ENCODE peak calls at places on chromosomes 16 and 17, in six cellular contexts. B is fibroblast of the aortic adventitia, E is AG09309, G is astrocyte, D is heart left ventricle, V is heart right ventricle. H is an unnamed sample.

GRCh38 chr17:14840616-14841231 is 424.4 kb downstream of the PMP22 start:
- DNase-seq in D (no peak), B (peak; percentile 36), E (peak; percentile 8), V (no peak), G (no peak), H (peak; percentile 47)

GRCh38 chr17:27332052-27332403 is 38.1 kb downstream of the WSB1 start:
- DNase-seq in V (no peak), E (no peak), G (no peak), D (no peak), B (no peak), H (no peak)

GRCh38 chr17:47975189-47975814 is 4.4 kb downstream of the CDK5RAP3 start:
- DNase-seq in D (no peak), B (no peak), E (no peak), V (no peak), G (no peak), H (no peak)

GRCh38 chr17:48139948-48140347 is 32.4 kb downstream of the SNX11 start:
- DNase-seq in E (no peak), D (no peak), B (no peak), V (no peak), G (no peak), H (peak; percentile 12)

GRCh38 chr17:33657181-33657580 is 364.1 kb upstream of the ASIC2 start:
- DNase-seq in G (no peak), B (no peak), V (no peak), E (no peak), D (no peak), H (no peak)

GRCh38 chr16:27426423-27427408 is 24.7 kb downstream of the IL21R start:
- DNase-seq in G (peak; percentile 90), B (peak; percentile 83), V (no peak), D (no peak), E (peak; percentile 59), H (peak; percentile 86)

GRCh38 chr17:49670641-49671040 is 7.3 kb downstream of the SPOP start:
- DNase-seq in D (no peak), V (no peak), G (no peak), E (no peak), B (no peak), H (no peak)

GRCh38 chr16:29975811-29976511 is 2.3 kb downstream of the TAOK2 start:
- DNase-seq in B (peak; percentile 23), E (no peak), G (no peak), V (no peak), D (no peak), H (peak; percentile 21)

GRCh38 chr16:90061437-90061836 is 15.7 kb downstream of the PRDM7 start:
- DNase-seq in B (no peak), E (no peak), V (no peak), D (no peak), G (no peak), H (no peak)

GRCh38 chr16:2692251-2692947 is 10.1 kb downstream of the KCTD5 start:
- DNase-seq in V (peak; percentile 52), B (no peak), D (peak; percentile 77), G (peak; percentile 14), E (no peak), H (no peak)

GRCh38 chr17:38544839-38545209 is 60.9 kb downstream of the SRCIN1 start:
- DNase-seq in V (no peak), D (no peak), G (no peak), E (no peak), B (no peak), H (no peak)

GRCh38 chr17:40259505-40259904 is 28.2 kb upstream of the CDC6 start:
- DNase-seq in B (no peak), G (no peak), V (no peak), D (no peak), E (no peak), H (no peak)

GRCh38 chr16:73152731-73153130 is 104.8 kb upstream of the ZFHX3 start:
- DNase-seq in B (no peak), V (no peak), G (no peak), E (no peak), D (no peak), H (no peak)

GRCh38 chr16:81264386-81264785 is 25.9 kb downstream of the BCO1 start:
- DNase-seq in D (no peak), G (no peak), V (no peak), B (no peak), E (no peak), H (no peak)

GRCh38 chr16:58119509-58119845 is 9.7 kb downstream of the CFAP20 start:
- DNase-seq in B (no peak), E (no peak), V (no peak), D (no peak), G (no peak), H (no peak)

GRCh38 chr17:38960402-38960801 is 6.8 kb downstream of the FBXO47 start:
- DNase-seq in E (no peak), G (no peak), D (no peak), B (no peak), V (no peak), H (no peak)

GRCh38 chr17:42286411-42287295 is 1.6 kb upstream of the STAT5A start:
- DNase-seq in E (no peak), B (no peak), D (peak; percentile 49), V (peak; percentile 34), G (no peak), H (no peak)

GRCh38 chr16:1162701-1163566 is 10.0 kb downstream of the CACNA1H start:
- DNase-seq in V (no peak), G (no peak), E (no peak), B (no peak), D (no peak), H (no peak)

GRCh38 chr16:30535106-30535776 is 583 bp upstream of the ZNF747 start:
- DNase-seq in B (no peak), E (no peak), V (no peak), D (no peak), G (no peak), H (no peak)

GRCh38 chr17:75842963-75843576 is 1.1 kb downstream of the UNC13D start:
- DNase-seq in B (no peak), E (no peak), V (no peak), G (no peak), D (no peak), H (no peak)

GRCh38 chr17:16447676-16448075 is 32.3 kb downstream of the TRPV2 start:
- DNase-seq in B (no peak), E (no peak), V (no peak), D (no peak), G (no peak), H (no peak)

GRCh38 chr17:77465358-77466041 is 324.7 kb downstream of the SEC14L1 start:
- DNase-seq in B (peak; percentile 73), G (peak; percentile 64), E (no peak), V (peak; percentile 36), D (peak; percentile 81), H (peak; percentile 81)

GRCh38 chr17:63845509-63845908 is 3.0 kb upstream of the SMARCD2 start:
- DNase-seq in B (no peak), G (no peak), V (no peak), E (no peak), D (no peak), H (no peak)

GRCh38 chr17:63853260-63853659 is 10.8 kb upstream of the SMARCD2 start:
- DNase-seq in D (no peak), E (no peak), G (no peak), V (no peak), B (no peak), H (no peak)

GRCh38 chr17:63847525-63848249 is 5.2 kb upstream of the SMARCD2 start:
- DNase-seq in V (no peak), D (no peak), E (no peak), B (no peak), G (no peak), H (no peak)

GRCh38 chr17:63850401-63850800 is 7.9 kb upstream of the SMARCD2 start:
- DNase-seq in E (no peak), V (no peak), D (no peak), G (no peak), B (peak; percentile 32), H (no peak)

GRCh38 chr17:63848834-63849689 is 6.6 kb upstream of the SMARCD2 start:
- DNase-seq in D (peak; percentile 96), V (peak; percentile 93), G (peak; percentile 72), E (peak; percentile 52), B (peak; percentile 89), H (peak; percentile 95)
- H3K4me3 ChIP-seq in D (peak overlapping the region; percentile 41), V (peak overlapping the region; percentile 39), G (peak overlapping the region; percentile 38), E (no peak overlapping the region), B (peak overlapping the region; percentile 56), H (peak overlapping the region; percentile 39)

GRCh38 chr17:4566785-4567184 is 6.4 kb upstream of the GGT6 start:
- DNase-seq in E (no peak), V (no peak), B (peak; percentile 52), G (peak; percentile 16), D (peak; percentile 44), H (peak; percentile 60)
- TF ChIP-seq CTCF in E (peak; percentile 83), V (peak; percentile 81), B (peak; percentile 83), G (peak; percentile 72), D (peak; percentile 64), H (peak; percentile 82)

DNA sequence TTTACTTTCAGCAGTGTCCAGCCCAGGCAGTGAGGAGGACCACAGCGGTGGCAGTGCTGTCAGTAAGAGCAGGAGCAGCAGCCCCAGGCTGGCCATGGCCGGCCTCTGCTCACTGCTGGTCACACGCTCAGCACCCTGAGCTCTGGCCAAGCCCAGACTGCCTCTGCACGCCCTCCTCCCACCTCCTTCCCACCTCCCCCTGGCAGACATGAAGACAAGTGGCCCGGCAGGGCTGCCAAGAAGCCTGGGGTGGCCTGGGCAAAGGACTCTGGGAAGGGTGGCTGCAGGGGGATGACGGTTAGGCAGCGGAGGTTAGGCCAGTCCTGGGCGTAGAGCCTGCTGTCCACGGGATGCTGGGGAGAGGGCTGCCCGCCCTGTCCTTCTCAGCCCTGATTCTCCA is at the start of gene C16orf89:
- DNase-seq in B (no peak), D (no peak), V (no peak), G (no peak), E (no peak), H (no peak)
- H3K4me3 ChIP-seq in B (no peak within 1 kb of the TSS), D (no peak within 1 kb of the TSS), V (no peak within 1 kb of the TSS), G (no peak within 1 kb of the TSS), E (no peak within 1 kb of the TSS), H (no peak within 1 kb of the TSS)

DNA sequence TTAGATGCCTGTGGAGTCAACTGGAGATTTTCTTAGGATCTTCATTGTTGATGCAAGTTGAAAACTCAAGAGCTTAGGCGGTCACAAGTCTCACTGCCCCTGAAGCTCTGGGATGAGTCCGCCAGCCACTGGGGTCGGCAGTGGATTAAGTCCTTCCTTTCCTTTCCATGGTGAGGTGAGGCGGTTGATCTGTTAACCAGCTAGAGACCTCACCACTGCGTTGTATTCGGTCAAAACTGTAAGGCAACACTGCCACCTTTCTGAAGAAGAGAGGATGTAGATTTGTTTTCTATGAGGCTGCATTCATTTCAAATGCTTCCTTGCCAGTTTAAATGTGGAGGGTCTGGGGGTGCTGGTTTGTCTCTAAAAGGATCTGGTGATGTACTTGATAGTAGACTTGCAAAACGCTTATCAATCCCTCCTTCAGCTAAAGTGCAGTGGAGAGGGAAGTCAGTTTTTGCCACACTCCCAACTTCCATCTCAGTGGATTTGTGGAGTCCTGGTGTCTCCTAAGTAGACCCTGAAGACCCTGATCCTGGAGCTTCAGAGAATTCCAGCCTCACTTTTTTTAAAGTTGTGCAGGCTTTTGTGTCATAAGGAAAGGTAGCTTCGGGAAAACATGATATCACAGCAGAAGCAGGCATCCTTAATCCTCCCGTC is 1.7 kb downstream of the MYOCD start:
- DNase-seq in V (no peak), G (peak; percentile 38), B (peak; percentile 51), E (peak; percentile 33), D (peak; percentile 46), H (peak; percentile 67)
- TF ChIP-seq CTCF in V (peak; percentile 58), G (peak; percentile 61), B (peak; percentile 41), E (peak; percentile 64), D (peak; percentile 40), H (peak; percentile 53)